ENCODE peak calls at places on chromosome 1, in seven cellular contexts. One of them, this sample, is unnamed.

GRCh38 chr1:229121845-229122436 is 149.0 kb upstream of the RAB4A start:
- DNase-seq in HepG2: no peak
- DNase-seq in GM12878: no peak
- DNase-seq in HCT116: no peak
- DNase-seq in SK-N-SH: no peak
- DNase-seq in H1: no peak
- DNase-seq in K562: no peak
- DNase-seq in this sample: no peak

GRCh38 chr1:9766759-9767442 is 56.9 kb downstream of the CLSTN1 start:
- DNase-seq in GM12878: no peak
- DNase-seq in H1: no peak
- DNase-seq in HepG2: no peak
- DNase-seq in HCT116: peak
- DNase-seq in SK-N-SH: no peak
- DNase-seq in K562: no peak
- DNase-seq in this sample: no peak

GRCh38 chr1:27643626-27644368 is 8.8 kb upstream of the FGR start:
- DNase-seq in SK-N-SH: peak
- DNase-seq in HepG2: peak
- DNase-seq in GM12878: no peak
- DNase-seq in H1: no peak
- DNase-seq in K562: peak
- DNase-seq in HCT116: peak
- DNase-seq in this sample: peak

GRCh38 chr1:157287462-157287861 is 149.3 kb upstream of the ETV3 start:
- DNase-seq in HCT116: no peak
- DNase-seq in H1: no peak
- DNase-seq in SK-N-SH: no peak
- DNase-seq in HepG2: no peak
- DNase-seq in K562: no peak
- DNase-seq in GM12878: no peak
- DNase-seq in this sample: no peak

GRCh38 chr1:89616844-89617627 is 15.9 kb upstream of the LRRC8C start:
- DNase-seq in H1: no peak
- DNase-seq in HepG2: no peak
- DNase-seq in K562: no peak
- DNase-seq in SK-N-SH: no peak
- DNase-seq in GM12878: no peak
- DNase-seq in HCT116: no peak
- DNase-seq in this sample: no peak

GRCh38 chr1:100930494-100930893 is 34.6 kb downstream of the SLC30A7 start:
- DNase-seq in H1: no peak
- DNase-seq in SK-N-SH: no peak
- DNase-seq in K562: no peak
- DNase-seq in GM12878: no peak
- DNase-seq in HepG2: no peak
- DNase-seq in HCT116: no peak
- DNase-seq in this sample: no peak

GRCh38 chr1:63732666-63733065 is 41.2 kb upstream of the ROR1 start:
- DNase-seq in HCT116: no peak
- DNase-seq in H1: no peak
- DNase-seq in GM12878: no peak
- DNase-seq in SK-N-SH: no peak
- DNase-seq in K562: no peak
- DNase-seq in HepG2: no peak
- DNase-seq in this sample: no peak

GRCh38 chr1:6423321-6423999 is 1.1 kb upstream of the ESPN start:
- DNase-seq in H1: peak
- DNase-seq in HepG2: no peak
- DNase-seq in K562: peak
- DNase-seq in SK-N-SH: peak
- DNase-seq in HCT116: peak
- DNase-seq in GM12878: no peak
- DNase-seq in this sample: peak

GRCh38 chr1:182611787-182612186 is 7.6 kb upstream of the RGS16 start:
- DNase-seq in H1: no peak
- DNase-seq in HepG2: no peak
- DNase-seq in K562: no peak
- DNase-seq in HCT116: no peak
- DNase-seq in GM12878: no peak
- DNase-seq in SK-N-SH: no peak
- DNase-seq in this sample: no peak

GRCh38 chr1:152347116-152347728 is 12.6 kb downstream of the FLG2 start:
- DNase-seq in H1: no peak
- DNase-seq in SK-N-SH: peak
- DNase-seq in HCT116: peak
- DNase-seq in GM12878: peak
- DNase-seq in HepG2: peak
- DNase-seq in K562: peak
- DNase-seq in this sample: peak

GRCh38 chr1:1554926-1555915 is 14.8 kb upstream of the TMEM240 start:
- DNase-seq in H1: no peak
- DNase-seq in SK-N-SH: no peak
- DNase-seq in K562: peak
- DNase-seq in HepG2: no peak
- DNase-seq in HCT116: no peak
- DNase-seq in GM12878: no peak
- DNase-seq in this sample: no peak

GRCh38 chr1:58726581-58726980 is 26.7 kb upstream of the MYSM1 start:
- DNase-seq in HepG2: no peak
- DNase-seq in SK-N-SH: no peak
- DNase-seq in HCT116: no peak
- DNase-seq in H1: no peak
- DNase-seq in K562: no peak
- DNase-seq in GM12878: no peak
- DNase-seq in this sample: no peak

GRCh38 chr1:213622365-213623087 is 365.2 kb upstream of the PROX1 start:
- DNase-seq in HepG2: peak
- DNase-seq in GM12878: peak
- DNase-seq in HCT116: no peak
- DNase-seq in SK-N-SH: no peak
- DNase-seq in H1: no peak
- DNase-seq in K562: no peak
- DNase-seq in this sample: no peak

GRCh38 chr1:6209661-6210605 is 4.0 kb downstream of the RNF207 start:
- DNase-seq in SK-N-SH: peak
- DNase-seq in HCT116: no peak
- DNase-seq in HepG2: no peak
- DNase-seq in H1: no peak
- DNase-seq in GM12878: no peak
- DNase-seq in K562: peak
- DNase-seq in this sample: no peak

GRCh38 chr1:14010431-14010830 is 310.4 kb downstream of the PRDM2 start:
- DNase-seq in SK-N-SH: no peak
- DNase-seq in HCT116: no peak
- DNase-seq in GM12878: no peak
- DNase-seq in HepG2: no peak
- DNase-seq in H1: no peak
- DNase-seq in K562: no peak
- DNase-seq in this sample: no peak

GRCh38 chr1:16181887-16182719 is 26.2 kb upstream of the EPHA2 start:
- DNase-seq in GM12878: no peak
- DNase-seq in K562: no peak
- DNase-seq in HCT116: peak
- DNase-seq in HepG2: peak
- DNase-seq in H1: peak
- DNase-seq in SK-N-SH: no peak
- DNase-seq in this sample: peak

GRCh38 chr1:243315933-243316332 is 60.1 kb downstream of the SDCCAG8 start:
- DNase-seq in SK-N-SH: no peak
- DNase-seq in H1: no peak
- DNase-seq in HepG2: no peak
- DNase-seq in GM12878: no peak
- DNase-seq in HCT116: no peak
- DNase-seq in K562: no peak
- DNase-seq in this sample: no peak

GRCh38 chr1:28412731-28413130 is 43.2 kb downstream of the PHACTR4 start:
- DNase-seq in K562: peak
- DNase-seq in HCT116: no peak
- DNase-seq in HepG2: no peak
- DNase-seq in SK-N-SH: no peak
- DNase-seq in H1: no peak
- DNase-seq in GM12878: no peak
- DNase-seq in this sample: no peak

GRCh38 chr1:17189632-17190525 is 15.0 kb upstream of the PADI1 start:
- DNase-seq in GM12878: no peak
- DNase-seq in K562: no peak
- DNase-seq in HepG2: no peak
- DNase-seq in H1: no peak
- DNase-seq in HCT116: peak
- DNase-seq in SK-N-SH: no peak
- DNase-seq in this sample: peak

GRCh38 chr1:206816390-206817287 is 44.3 kb upstream of the IL10 start:
- DNase-seq in HCT116: no peak
- DNase-seq in SK-N-SH: no peak
- DNase-seq in H1: no peak
- DNase-seq in K562: peak
- DNase-seq in GM12878: peak
- DNase-seq in HepG2: no peak
- DNase-seq in this sample: no peak

DNA sequence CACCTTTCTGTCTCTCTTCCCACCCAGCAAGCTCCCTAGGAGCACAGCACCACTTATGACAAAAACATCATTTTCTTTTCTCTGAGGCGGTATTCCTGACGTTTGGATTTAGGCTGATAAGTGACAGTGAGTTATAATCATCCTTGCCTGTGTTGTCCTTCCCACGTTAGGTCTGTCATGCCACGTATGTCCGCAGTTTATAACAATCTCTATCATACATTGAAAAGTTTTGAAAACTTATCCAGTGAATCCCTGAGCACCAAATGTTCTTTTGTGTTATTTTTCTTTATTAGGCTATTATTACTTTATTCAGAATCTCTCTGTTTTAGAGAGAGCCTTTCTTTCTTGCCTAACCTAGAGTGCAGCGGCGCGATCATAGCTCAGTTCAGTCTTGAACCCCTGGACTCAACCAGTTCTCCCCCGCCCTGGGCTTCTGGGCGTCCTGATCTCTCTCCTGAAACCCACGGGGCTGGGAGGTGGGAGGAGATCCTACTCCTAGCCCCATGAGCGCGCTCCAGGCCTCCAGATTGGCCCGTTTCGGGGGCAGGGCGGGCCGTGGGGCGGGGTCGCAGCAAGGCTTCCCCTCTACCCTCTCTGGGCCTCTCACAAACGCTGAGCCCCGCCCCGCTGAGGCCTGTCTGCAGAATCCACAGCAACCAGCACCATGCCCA is at the start of gene GSTM2:
- DNase-seq in GM12878: peak
- DNase-seq in HCT116: no peak
- DNase-seq in HepG2: peak
- DNase-seq in K562: peak
- DNase-seq in H1: peak
- DNase-seq in SK-N-SH: peak
- DNase-seq in this sample: peak
- TF ChIP-seq JUND in GM12878: no peak
- TF ChIP-seq JUND in HCT116: no peak
- TF ChIP-seq JUND in HepG2: no peak
- TF ChIP-seq JUND in K562: no peak
- TF ChIP-seq JUND in H1: no peak
- TF ChIP-seq JUND in SK-N-SH: no peak
- TF ChIP-seq JUND in this sample: no peak

GRCh38 chr1:172431721-172432192 is 11.3 kb downstream of the C1orf105 start:
- DNase-seq in K562: no peak
- DNase-seq in GM12878: no peak
- DNase-seq in HCT116: no peak
- DNase-seq in HepG2: peak
- DNase-seq in SK-N-SH: no peak
- DNase-seq in H1: no peak
- DNase-seq in this sample: no peak
- TF ChIP-seq JUND in K562: no peak
- TF ChIP-seq JUND in GM12878: no peak
- TF ChIP-seq JUND in HCT116: no peak
- TF ChIP-seq JUND in HepG2: no peak
- TF ChIP-seq JUND in SK-N-SH: no peak
- TF ChIP-seq JUND in H1: no peak
- TF ChIP-seq JUND in this sample: no peak

DNA sequence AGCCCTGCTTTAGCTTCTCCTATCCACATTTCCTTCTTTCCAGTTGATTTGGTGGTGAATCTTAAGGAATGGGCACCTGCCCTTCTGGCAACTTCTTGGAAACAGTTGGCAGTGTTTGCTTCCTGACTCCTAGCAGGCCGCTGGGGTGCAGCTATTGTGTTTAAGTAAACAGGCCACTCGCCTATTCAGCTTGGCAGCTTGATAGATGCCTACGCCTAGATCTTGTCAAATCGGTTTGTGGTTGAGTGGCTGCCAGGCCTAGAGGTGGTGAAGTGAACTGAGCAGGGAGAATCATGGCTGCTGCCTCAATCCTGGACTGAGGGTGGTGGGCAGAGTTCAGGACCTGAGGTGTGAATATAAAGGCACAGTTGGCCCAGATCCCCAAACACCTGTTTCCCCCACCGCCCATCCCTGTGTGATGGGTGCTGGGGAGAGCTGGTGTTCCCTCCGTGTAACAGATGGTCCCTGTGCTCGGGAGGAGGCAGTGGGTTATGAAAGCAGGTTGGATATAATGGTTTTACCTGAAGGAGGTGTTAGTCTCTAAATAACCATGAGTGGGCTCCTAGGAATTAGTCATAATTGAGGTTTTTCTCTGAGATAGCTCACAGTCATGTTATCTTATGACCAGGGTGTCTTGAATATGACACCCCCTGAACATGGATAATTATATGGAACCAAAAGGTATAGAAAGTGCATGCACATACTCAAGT is 940 bp upstream of the PLA2G2C start:
- DNase-seq in GM12878: no peak
- DNase-seq in K562: no peak
- DNase-seq in HCT116: no peak
- DNase-seq in HepG2: no peak
- DNase-seq in H1: no peak
- DNase-seq in SK-N-SH: no peak
- DNase-seq in this sample: peak
- TF ChIP-seq JUND in GM12878: no peak
- TF ChIP-seq JUND in K562: peak
- TF ChIP-seq JUND in HCT116: no peak
- TF ChIP-seq JUND in HepG2: no peak
- TF ChIP-seq JUND in H1: no peak
- TF ChIP-seq JUND in SK-N-SH: no peak
- TF ChIP-seq JUND in this sample: no peak

GRCh38 chr1:52553372-52554266 is 727 bp upstream of the TUT4 start:
- DNase-seq in HCT116: peak
- DNase-seq in H1: no peak
- DNase-seq in HepG2: peak
- DNase-seq in K562: peak
- DNase-seq in GM12878: no peak
- DNase-seq in SK-N-SH: peak
- DNase-seq in this sample: peak

GRCh38 chr1:52554756-52555155 is 1.9 kb upstream of the TUT4 start:
- DNase-seq in SK-N-SH: no peak
- DNase-seq in K562: no peak
- DNase-seq in GM12878: no peak
- DNase-seq in HepG2: peak
- DNase-seq in H1: no peak
- DNase-seq in HCT116: no peak
- DNase-seq in this sample: no peak

GRCh38 chr1:52552236-52552504 is 722 bp downstream of the TUT4 start:
- DNase-seq in HepG2: peak
- DNase-seq in HCT116: no peak
- DNase-seq in GM12878: no peak
- DNase-seq in SK-N-SH: peak
- DNase-seq in K562: peak
- DNase-seq in H1: no peak
- DNase-seq in this sample: peak

GRCh38 chr1:52552505-52553371 is at the start of gene TUT4:
- DNase-seq in HCT116: peak
- DNase-seq in HepG2: peak
- DNase-seq in GM12878: no peak
- DNase-seq in K562: peak
- DNase-seq in SK-N-SH: peak
- DNase-seq in H1: peak
- DNase-seq in this sample: peak

GRCh38 chr1:52554267-52554640 is 1.4 kb upstream of the TUT4 start:
- DNase-seq in SK-N-SH: no peak
- DNase-seq in K562: no peak
- DNase-seq in GM12878: no peak
- DNase-seq in H1: no peak
- DNase-seq in HepG2: no peak
- DNase-seq in HCT116: no peak
- DNase-seq in this sample: no peak
- TF ChIP-seq JUND in SK-N-SH: no peak
- TF ChIP-seq JUND in K562: no peak
- TF ChIP-seq JUND in GM12878: no peak
- TF ChIP-seq JUND in H1: no peak
- TF ChIP-seq JUND in HepG2: no peak
- TF ChIP-seq JUND in HCT116: no peak
- TF ChIP-seq JUND in this sample: no peak

This sample was measured in T47D.